ENCODE peak calls at places on chromosomes 7 and 10, in four cellular contexts. Z is upper lobe of left lung, K is lower leg skin, G is heart left ventricle. O is an unnamed sample.

GRCh38 chr7:133820584-133820983 is 306.6 kb upstream of the LRGUK start:
- DNase-seq in G (no peak), K (no peak), Z (no peak), O (no peak)

GRCh38 chr10:49169776-49170175 is 18.4 kb downstream of the TMEM273 start:
- DNase-seq in Z (no peak), G (no peak), K (no peak), O (no peak)

GRCh38 chr7:114988755-114989154 is 66.9 kb downstream of the MDFIC start:
- DNase-seq in Z (peak), G (peak), K (no peak), O (peak)

GRCh38 chr10:126646101-126646500 is 24.4 kb downstream of the C10orf90 start:
- DNase-seq in G (no peak), Z (no peak), K (no peak), O (no peak)

GRCh38 chr7:69436944-69437343 is 161.3 kb upstream of the AUTS2 start:
- DNase-seq in K (no peak), G (no peak), Z (no peak), O (no peak)

GRCh38 chr7:44073664-44074348 is 8.4 kb upstream of the PGAM2 start:
- DNase-seq in G (peak), Z (peak), K (peak), O (peak)

GRCh38 chr10:97483526-97483925 is 14.7 kb downstream of the MMS19 start:
- DNase-seq in K (no peak), G (no peak), Z (no peak), O (no peak)

GRCh38 chr7:101688183-101688831 is 59.2 kb upstream of the MYL10 start:
- DNase-seq in Z (peak), G (peak), K (peak), O (peak)

GRCh38 chr7:1247527-1248041 is 14.9 kb downstream of the UNCX start:
- DNase-seq in Z (no peak), K (no peak), G (no peak), O (peak)

GRCh38 chr10:17227367-17228080 is 517 bp upstream of the VIM start:
- DNase-seq in G (no peak), K (no peak), Z (no peak), O (no peak)

GRCh38 chr7:75817112-75817511 is 3.5 kb upstream of the CCL24 start:
- DNase-seq in Z (peak), G (no peak), K (no peak), O (no peak)

GRCh38 chr10:3666525-3667302 is 118.3 kb downstream of the KLF6 start:
- DNase-seq in K (no peak), Z (peak), G (no peak), O (no peak)

GRCh38 chr7:44104880-44105771 is 981 bp downstream of the AEBP1 start:
- DNase-seq in Z (no peak), K (peak), G (no peak), O (peak)

DNA sequence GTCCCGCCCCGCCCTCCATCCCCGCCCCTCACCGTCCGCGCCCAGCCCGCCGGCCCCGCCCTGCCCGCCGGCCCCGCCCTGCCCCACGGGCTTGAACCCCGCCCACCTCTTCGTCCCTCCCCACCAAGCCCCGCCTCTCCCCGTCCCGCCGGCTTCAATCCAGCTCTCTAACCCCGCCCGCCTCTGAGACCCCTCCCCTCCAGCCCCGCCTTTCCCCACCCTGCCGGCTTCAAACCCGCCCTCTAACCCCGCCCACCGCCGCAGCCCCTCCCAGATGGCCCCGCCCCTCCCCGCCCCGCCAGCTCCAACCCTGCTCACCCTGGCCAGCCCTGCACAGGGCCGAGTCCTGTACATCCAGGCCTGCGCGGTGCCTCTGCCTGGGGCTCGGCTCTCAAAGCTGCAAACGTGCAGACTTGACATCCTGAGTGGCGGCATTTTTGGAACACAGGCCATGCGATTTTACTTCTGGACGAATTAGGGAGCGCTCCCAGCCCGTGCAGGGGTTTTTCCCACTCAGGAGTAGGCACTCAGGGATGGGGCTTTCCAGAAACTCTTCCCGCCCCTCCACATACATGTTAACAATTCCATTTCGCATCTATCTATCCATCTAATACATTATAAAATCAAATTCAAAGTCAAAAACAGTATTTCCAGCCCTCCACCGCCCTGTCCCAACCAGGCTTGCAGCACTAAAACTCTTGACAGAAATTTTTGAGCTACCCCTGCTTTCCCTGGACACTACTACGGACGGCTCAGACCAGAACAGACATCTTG is 475 bp upstream of the NMT2 start:
- DNase-seq in G (peak), K (peak), Z (peak), O (peak)
- TF ChIP-seq POLR2A in G (no peak), K (no peak), Z (no peak), O (peak)

DNA sequence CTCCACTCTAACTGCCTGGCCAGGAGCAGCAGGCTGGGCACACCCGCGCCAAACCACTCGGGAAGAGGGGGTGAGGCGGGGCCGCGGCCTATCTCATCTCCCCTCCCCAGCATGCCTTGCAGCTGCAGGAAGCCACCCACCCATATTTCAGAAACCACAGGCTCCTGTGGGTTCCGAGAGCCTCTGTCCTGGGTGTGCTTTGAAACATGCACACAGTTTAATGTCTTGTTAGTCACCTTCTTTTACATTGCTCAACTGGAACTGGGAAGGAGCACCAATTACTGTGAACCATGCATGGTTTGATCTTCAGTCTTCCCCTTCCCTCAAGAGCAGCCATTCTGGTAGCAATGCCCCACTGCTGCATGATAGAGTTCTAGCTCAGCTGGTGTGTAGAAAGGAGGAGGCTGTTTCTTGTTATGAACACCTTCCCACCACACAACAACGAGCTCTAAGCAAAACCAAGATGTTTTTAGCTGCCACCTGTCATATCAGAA is 37.6 kb upstream of the IKZF1 start:
- DNase-seq in Z (peak), K (no peak), G (no peak), O (no peak)
- TF ChIP-seq POLR2A in Z (no peak), K (no peak), G (no peak), O (no peak)

DNA sequence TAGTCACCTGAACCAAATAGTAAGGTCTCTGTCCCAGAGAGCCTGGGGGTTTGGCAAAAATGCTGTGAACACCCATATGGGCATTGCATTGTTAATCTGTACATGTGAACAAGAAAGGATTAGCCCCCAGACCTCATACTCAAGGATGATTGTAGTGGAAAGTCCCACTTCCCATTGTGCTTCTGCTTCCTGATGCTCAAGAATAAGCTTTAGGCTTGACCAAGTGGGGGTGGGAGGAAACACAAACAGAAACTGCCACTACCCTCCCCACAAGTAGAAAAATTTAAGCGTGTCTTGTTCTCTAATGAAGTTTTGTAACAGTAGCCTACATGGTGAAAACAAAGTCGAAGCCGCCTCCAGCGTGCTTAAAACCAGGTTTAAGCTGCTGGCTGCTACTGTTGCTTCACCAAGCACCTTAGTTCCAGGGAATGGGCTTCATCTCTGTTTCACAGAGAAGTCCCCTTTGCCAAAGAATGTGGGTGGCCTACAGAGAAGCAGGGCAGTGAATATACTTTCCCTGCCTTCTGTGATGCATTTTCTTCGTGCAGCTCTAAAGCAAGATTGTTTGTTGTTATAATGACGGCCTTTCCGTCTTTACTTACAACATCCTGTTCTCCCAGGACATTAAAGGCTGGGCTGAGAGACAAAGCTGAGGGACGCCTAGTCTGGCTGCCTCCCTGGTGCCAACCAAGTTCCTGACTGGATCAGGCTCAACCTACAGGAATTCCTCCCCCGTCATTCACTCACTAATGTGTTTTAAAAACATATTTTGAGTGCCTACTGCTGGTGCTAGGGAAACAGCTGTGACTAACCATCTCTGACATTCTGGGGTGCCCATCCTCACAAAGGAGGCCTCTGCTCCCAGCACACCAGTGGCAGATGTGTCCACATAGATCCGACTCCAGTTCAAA is 32.1 kb upstream of the CCSER2 start:
- DNase-seq in Z (no peak), G (no peak), K (no peak), O (no peak)
- TF ChIP-seq POLR2A in Z (no peak), G (no peak), K (no peak), O (no peak)

DNA sequence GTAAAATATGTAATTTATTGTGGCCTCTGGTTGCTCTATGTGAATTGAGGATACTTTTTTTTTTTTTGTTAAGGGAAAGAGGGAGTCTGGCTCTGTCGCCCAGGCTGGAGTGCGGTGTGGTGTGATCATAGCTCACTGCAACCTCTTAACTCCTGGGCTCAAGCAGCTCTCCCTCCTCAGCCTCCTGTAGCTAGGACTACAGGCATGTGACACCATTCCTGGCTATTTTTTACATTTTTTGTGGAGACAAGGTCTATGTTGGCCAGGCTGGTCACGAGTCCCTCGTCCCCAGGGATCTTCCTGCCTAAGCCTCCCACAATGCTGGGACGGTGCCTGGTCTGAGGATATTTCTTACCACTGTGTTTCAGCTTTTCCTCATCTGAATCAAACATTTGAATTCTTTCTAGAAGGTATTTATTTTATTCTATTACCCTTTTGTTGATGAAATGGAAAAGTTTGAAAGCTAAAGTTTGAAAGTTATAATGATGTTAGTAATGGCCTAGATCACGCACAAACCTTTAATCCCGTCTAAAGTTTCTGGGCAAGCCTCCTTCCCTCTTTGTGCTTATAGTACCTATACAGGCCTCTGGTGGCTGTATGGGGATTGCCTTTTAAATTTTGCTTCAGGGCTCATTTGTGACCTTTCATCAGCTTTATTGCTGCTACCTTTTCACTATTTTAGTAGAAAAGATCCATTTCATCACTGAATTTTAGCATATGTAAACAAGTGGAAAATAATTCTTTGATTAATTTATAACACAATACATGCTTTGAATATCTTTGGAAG is 2.0 kb downstream of the IFRD1 start:
- DNase-seq in Z (peak), K (peak), G (peak), O (peak)
- TF ChIP-seq POLR2A in Z (no peak), K (no peak), G (no peak), O (peak)

DNA sequence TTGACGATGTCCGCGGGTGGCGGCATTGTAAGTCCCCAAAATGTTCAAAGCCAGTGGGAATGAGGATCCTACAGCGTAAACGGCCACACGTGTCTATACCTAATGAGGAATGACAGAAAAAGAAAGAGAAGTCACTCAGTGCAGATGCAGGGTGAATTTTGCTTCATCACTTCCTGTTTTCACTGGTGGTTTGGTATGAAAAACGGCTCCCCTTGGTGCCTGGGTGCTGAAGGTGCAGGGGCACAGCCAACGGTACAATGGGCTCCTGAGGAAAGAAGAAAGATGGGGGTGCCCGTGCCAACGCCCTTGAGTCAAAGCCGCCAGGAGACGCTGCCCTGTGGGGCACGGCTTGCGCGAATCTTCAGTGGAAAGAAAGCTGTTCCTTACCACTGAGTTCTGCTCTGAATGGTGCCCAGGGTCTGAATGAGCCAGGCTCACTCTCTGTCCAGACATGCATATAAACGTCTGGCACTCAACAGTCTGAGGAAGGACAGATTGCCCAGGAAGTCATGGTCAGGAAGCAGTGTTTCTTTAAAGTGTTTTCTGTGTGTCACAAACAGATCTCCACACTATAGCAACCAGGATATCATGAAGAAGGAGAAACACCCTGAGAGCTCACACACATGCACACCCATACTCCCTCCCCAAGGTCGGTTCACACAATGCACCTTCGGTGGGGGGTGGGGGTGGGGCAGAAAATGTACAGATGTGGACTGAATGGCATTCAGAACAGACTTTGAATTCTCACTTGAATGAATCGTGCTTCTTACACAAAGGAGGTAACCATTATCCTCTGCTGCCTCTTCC is 105.8 kb downstream of the ELMO1 start:
- DNase-seq in K (no peak), G (no peak), Z (peak), O (peak)
- TF ChIP-seq POLR2A in K (no peak), G (no peak), Z (no peak), O (no peak)

GRCh38 chr7:2555121-2556052 is at the start of gene BRAT1:
- DNase-seq in K (peak), Z (peak), G (peak), O (peak)
- TF ChIP-seq POLR2A in K (no peak), Z (no peak), G (no peak), O (peak)

GRCh38 chr7:149202831-149203231 is 7.5 kb downstream of the ZNF282 start:
- DNase-seq in G (no peak), K (no peak), Z (peak), O (no peak)

GRCh38 chr7:149207324-149208035 is 12.1 kb downstream of the ZNF282 start:
- DNase-seq in K (no peak), Z (no peak), G (no peak), O (no peak)

GRCh38 chr7:149210551-149210950 is 15.2 kb downstream of the ZNF282 start:
- DNase-seq in K (no peak), Z (no peak), G (no peak), O (no peak)

GRCh38 chr7:149209518-149210269 is 14.3 kb downstream of the ZNF282 start:
- DNase-seq in Z (peak), G (no peak), K (no peak), O (no peak)

GRCh38 chr7:149205690-149206381 is 10.5 kb downstream of the ZNF282 start:
- DNase-seq in K (no peak), Z (no peak), G (no peak), O (no peak)
- TF ChIP-seq POLR2A in K (no peak), Z (no peak), G (no peak), O (no peak)

DNA sequence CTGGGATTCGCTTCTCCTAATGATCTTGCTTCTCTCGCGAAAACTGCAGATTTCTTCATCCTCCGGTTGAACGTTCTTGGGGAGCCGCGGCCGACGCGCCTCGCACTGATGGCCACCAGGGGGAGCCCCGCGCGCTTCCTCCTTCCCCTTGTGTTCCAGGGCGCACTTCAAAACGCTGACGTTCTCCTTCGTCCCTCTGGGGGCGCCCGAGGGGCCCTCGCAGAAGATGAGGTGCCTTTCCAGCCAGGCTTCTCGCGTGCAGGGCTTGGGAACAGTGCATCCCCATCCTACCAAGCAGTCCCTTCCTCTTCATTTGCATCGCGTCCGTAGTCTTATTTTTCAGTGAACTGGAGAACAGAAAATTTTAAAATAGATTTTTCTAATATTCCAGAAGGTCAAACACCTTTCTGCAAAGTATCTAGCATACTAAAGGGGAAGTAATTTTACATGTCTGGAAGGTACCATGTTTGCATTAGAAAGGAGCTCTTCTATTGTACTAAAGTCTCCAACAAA is 22.5 kb downstream of the GSTO2 start:
- DNase-seq in Z (peak), G (peak), K (peak), O (peak)
- TF ChIP-seq POLR2A in Z (no peak), G (no peak), K (no peak), O (no peak)

O was measured in right lobe of liver.